ENCODE peak calls at places on chromosomes 1 and 21, in eight cellular contexts. V is brain microvascular endothelial cell, A is aorta, H is neural progenitor cell, D is right lobe of liver, R is PC-3, S is pancreas, M is uterus. Q is an unnamed sample.

GRCh38 chr21:34201441-34201838 is 128.1 kb downstream of the MRPS6 start:
- DNase-seq in V (no peak), A (no peak), H (no peak), D (no peak), R (no peak), S (no peak), M (no peak), Q (no peak)

GRCh38 chr1:188261849-188262248 is 1433.1 kb downstream of the PLA2G4A start:
- DNase-seq in V (no peak), A (no peak), H (no peak), D (no peak), R (no peak), S (no peak), M (no peak), Q (no peak)

GRCh38 chr1:112017183-112017582 is 27.7 kb upstream of the KCND3 start:
- DNase-seq in V (no peak), A (no peak), H (no peak), D (no peak), R (no peak), S (no peak), M (no peak), Q (no peak)

GRCh38 chr1:210624722-210625121 is 296.0 kb downstream of the HHAT start:
- DNase-seq in V (no peak), A (no peak), H (no peak), D (no peak), R (no peak), S (no peak), M (no peak), Q (no peak)

GRCh38 chr1:175744833-175745232 is 1.4 kb upstream of the TNR start:
- DNase-seq in V (no peak), A (no peak), H (no peak), D (no peak), R (peak; percentile 2), S (no peak), M (no peak), Q (no peak)

GRCh38 chr1:185864889-185865288 is 130.7 kb downstream of the HMCN1 start:
- DNase-seq in V (peak; percentile 98), A (no peak), H (no peak), D (no peak), R (peak; percentile 70), S (no peak), M (no peak), Q (no peak)

GRCh38 chr1:67612690-67613322 is 72.2 kb upstream of the GADD45A start:
- DNase-seq in V (no peak), A (peak; percentile 60), H (no peak), D (no peak), R (peak; percentile 35), S (no peak), M (no peak), Q (no peak)

GRCh38 chr1:200180821-200181220 is 153.3 kb downstream of the NR5A2 start:
- DNase-seq in V (peak; percentile 14), A (no peak), H (no peak), D (peak; percentile 49), R (peak; percentile 94), S (peak; percentile 52), M (no peak), Q (no peak)

GRCh38 chr1:31510304-31510703 is 66.0 kb upstream of the TINAGL1 start:
- DNase-seq in V (no peak), A (no peak), H (no peak), D (no peak), R (peak; percentile 46), S (no peak), M (no peak), Q (no peak)

GRCh38 chr1:6753320-6754140 is 31.7 kb upstream of the CAMTA1 start:
- DNase-seq in V (no peak), A (no peak), H (no peak), D (no peak), R (no peak), S (no peak), M (no peak), Q (no peak)

GRCh38 chr1:205172729-205173366 is 38.7 kb downstream of the DSTYK start:
- DNase-seq in V (peak; percentile 94), A (no peak), H (no peak), D (no peak), R (peak; percentile 98), S (no peak), M (no peak), Q (no peak)

GRCh38 chr1:7975212-7975865 is 13.8 kb downstream of the PARK7 start:
- DNase-seq in V (peak; percentile 65), A (peak; percentile 66), H (peak; percentile 89), D (peak; percentile 68), R (peak; percentile 91), S (peak; percentile 74), M (peak; percentile 75), Q (no peak)

GRCh38 chr21:41605934-41606285 is 98.0 kb upstream of the TMPRSS2 start:
- DNase-seq in V (no peak), A (no peak), H (no peak), D (no peak), R (no peak), S (no peak), M (no peak), Q (no peak)

GRCh38 chr1:94236630-94237290 is 624 bp downstream of the ARHGAP29 start:
- DNase-seq in V (no peak), A (peak; percentile 58), H (peak; percentile 70), D (peak; percentile 20), R (peak; percentile 43), S (no peak), M (peak; percentile 20), Q (no peak)

GRCh38 chr1:31715097-31715872 is 11.5 kb upstream of the COL16A1 start:
- DNase-seq in V (peak; percentile 84), A (peak; percentile 97), H (peak; percentile 93), D (peak; percentile 87), R (peak; percentile 87), S (peak; percentile 82), M (peak; percentile 97), Q (peak; percentile 99)

GRCh38 chr1:77370588-77371306 is 88.9 kb downstream of the AK5 start:
- DNase-seq in V (peak; percentile 81), A (no peak), H (no peak), D (no peak), R (peak; percentile 88), S (no peak), M (no peak), Q (no peak)

GRCh38 chr1:239814306-239814881 is 277.3 kb upstream of the FMN2 start:
- DNase-seq in V (peak; percentile 52), A (peak; percentile 50), H (no peak), D (no peak), R (peak; percentile 99), S (no peak), M (peak; percentile 69), Q (no peak)

GRCh38 chr1:15994590-15995351 is 9.3 kb upstream of the SRARP start:
- DNase-seq in V (peak; percentile 48), A (peak; percentile 80), H (peak; percentile 46), D (peak; percentile 74), R (peak; percentile 68), S (peak; percentile 75), M (peak; percentile 54), Q (no peak)

GRCh38 chr1:183685112-183685713 is 32.1 kb upstream of the APOBEC4 start:
- DNase-seq in V (peak; percentile 56), A (no peak), H (peak; percentile 65), D (no peak), R (peak; percentile 67), S (no peak), M (no peak), Q (no peak)

DNA sequence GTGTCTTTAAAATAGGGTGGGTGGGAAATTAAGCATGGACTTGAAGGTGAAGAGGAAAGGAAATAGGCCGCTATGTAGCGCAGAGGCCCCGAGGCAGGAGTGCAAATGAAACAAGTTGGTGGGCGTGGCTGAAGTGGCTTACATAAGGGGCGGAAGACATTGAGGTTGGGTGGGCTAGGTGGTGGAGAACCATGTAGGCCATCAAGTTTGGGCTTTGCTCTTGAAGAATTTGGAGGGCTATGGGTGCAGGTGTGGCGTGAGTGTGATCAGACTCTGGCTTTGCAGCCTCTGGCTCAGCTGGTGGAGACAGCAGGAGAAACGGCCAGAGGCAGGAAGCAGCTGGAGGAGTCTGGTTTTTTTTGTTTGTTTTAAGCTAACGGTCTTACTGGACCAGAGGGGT is 6.7 kb downstream of the SLFNL1 start:
- DNase-seq in V (no peak), A (no peak), H (no peak), D (no peak), R (no peak), S (no peak), M (no peak), Q (no peak)
- H3K36me3 ChIP-seq in V (peaks cover 89% of the 10 kb centered on the region), A (no peaks in the 10 kb centered on the region), H (no peaks in the 10 kb centered on the region), D (peaks cover 75% of the 10 kb centered on the region), R (peaks cover 45% of the 10 kb centered on the region), S (no peaks in the 10 kb centered on the region), M (no peaks in the 10 kb centered on the region), Q (peaks cover 59% of the 10 kb centered on the region)

GRCh38 chr21:42767561-42767835 is 111.8 kb downstream of the WDR4 start:
- DNase-seq in V (no peak), A (no peak), H (no peak), D (no peak), R (no peak), S (no peak), M (no peak), Q (no peak)
- H3K36me3 ChIP-seq in V (no peaks in the 10 kb centered on the region), A (no peaks in the 10 kb centered on the region), H (no peaks in the 10 kb centered on the region), D (no peaks in the 10 kb centered on the region), R (no peaks in the 10 kb centered on the region), S (no peaks in the 10 kb centered on the region), M (no peaks in the 10 kb centered on the region), Q (peaks cover 96% of the 10 kb centered on the region)

GRCh38 chr1:3736131-3736561 is 16.1 kb upstream of the CCDC27 start:
- DNase-seq in V (peak; percentile 18), A (no peak), H (no peak), D (no peak), R (no peak), S (peak; percentile 11), M (no peak), Q (no peak)
- H3K36me3 ChIP-seq in V (peaks cover 10% of the 10 kb centered on the region), A (peaks cover 5% of the 10 kb centered on the region), H (no peaks in the 10 kb centered on the region), D (peaks cover 20% of the 10 kb centered on the region), R (peaks cover 28% of the 10 kb centered on the region), S (peaks cover 6% of the 10 kb centered on the region), M (no peaks in the 10 kb centered on the region), Q (peaks cover 61% of the 10 kb centered on the region)

GRCh38 chr1:12353981-12354380 is 124.2 kb downstream of the VPS13D start:
- DNase-seq in V (no peak), A (no peak), H (no peak), D (no peak), R (no peak), S (no peak), M (no peak), Q (no peak)
- H3K36me3 ChIP-seq in V (peaks cover 40% of the 10 kb centered on the region), A (peaks cover 2% of the 10 kb centered on the region), H (peaks cover 10% of the 10 kb centered on the region), D (peaks cover 12% of the 10 kb centered on the region), R (peaks cover 45% of the 10 kb centered on the region), S (no peaks in the 10 kb centered on the region), M (no peaks in the 10 kb centered on the region), Q (peaks cover 94% of the 10 kb centered on the region)

DNA sequence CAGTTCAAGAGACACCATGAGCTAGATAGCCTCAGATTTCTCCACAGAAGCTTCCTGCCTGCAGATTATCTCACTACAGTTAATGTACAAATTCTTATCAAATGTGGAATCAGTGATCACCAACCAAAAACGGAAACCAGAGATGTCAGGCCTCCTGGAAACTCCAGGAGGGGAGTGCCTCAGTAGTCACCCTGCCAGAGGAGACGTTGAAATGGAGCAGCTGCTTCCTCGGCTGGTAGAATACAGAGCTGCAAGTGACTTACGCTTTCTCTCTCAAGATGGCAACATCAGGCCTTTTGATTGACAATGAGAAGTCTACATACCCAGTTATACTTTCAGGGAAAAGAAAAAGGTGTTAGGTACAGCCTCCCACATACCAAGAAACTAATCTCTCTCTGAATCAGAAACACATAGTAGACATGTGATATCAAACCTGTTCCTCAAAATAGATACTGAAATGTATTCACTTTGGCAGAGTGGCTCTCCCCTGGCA is 52.2 kb downstream of the ACP6 start:
- DNase-seq in V (no peak), A (no peak), H (no peak), D (no peak), R (no peak), S (no peak), M (no peak), Q (peak; percentile 79)
- H3K36me3 ChIP-seq in V (peaks cover 60% of the 10 kb centered on the region), A (peaks cover 8% of the 10 kb centered on the region), H (peaks cover 31% of the 10 kb centered on the region), D (peaks cover 35% of the 10 kb centered on the region), R (peaks cover 63% of the 10 kb centered on the region), S (peaks cover 19% of the 10 kb centered on the region), M (no peaks in the 10 kb centered on the region), Q (peaks cover 32% of the 10 kb centered on the region)

GRCh38 chr1:10286244-10286643 is 75.9 kb downstream of the KIF1B start:
- DNase-seq in V (no peak), A (no peak), H (no peak), D (no peak), R (no peak), S (no peak), M (no peak), Q (no peak)
- H3K36me3 ChIP-seq in V (peaks cover 18% of the 10 kb centered on the region), A (no peaks in the 10 kb centered on the region), H (no peaks in the 10 kb centered on the region), D (peaks cover 33% of the 10 kb centered on the region), R (peaks cover 21% of the 10 kb centered on the region), S (no peaks in the 10 kb centered on the region), M (no peaks in the 10 kb centered on the region), Q (peaks cover 63% of the 10 kb centered on the region)

Q was measured in esophagus muscularis mucosa.